ENCODE peak calls at places on chromosomes 11 and 22, in nine cellular contexts. One of them, this sample, is unnamed.
A peak's percentile ranks its signal among the peaks of the same experiment; 100 is the strongest.

GRCh38 chr22:39243443-39244072 is 1.2 kb downstream of the PDGFB start:
- DNase-seq in BJ: no peak
- DNase-seq in pancreas: peak; percentile 78
- DNase-seq in sigmoid colon: no peak
- DNase-seq in transverse colon: no peak
- DNase-seq in PC-9: peak; percentile 49
- DNase-seq in fibroblast of the aortic adventitia: no peak
- DNase-seq in adrenal gland: no peak
- DNase-seq in tibial nerve: no peak
- DNase-seq in this sample: no peak

GRCh38 chr11:114379394-114380069 is 20.8 kb downstream of the C11orf71 start:
- DNase-seq in BJ: no peak
- DNase-seq in pancreas: no peak
- DNase-seq in sigmoid colon: no peak
- DNase-seq in transverse colon: no peak
- DNase-seq in PC-9: no peak
- DNase-seq in fibroblast of the aortic adventitia: no peak
- DNase-seq in adrenal gland: no peak
- DNase-seq in tibial nerve: no peak
- DNase-seq in this sample: no peak

GRCh38 chr22:24440718-24441405 is 13.5 kb downstream of the ADORA2A start:
- DNase-seq in BJ: no peak
- DNase-seq in pancreas: no peak
- DNase-seq in sigmoid colon: no peak
- DNase-seq in transverse colon: no peak
- DNase-seq in PC-9: no peak
- DNase-seq in fibroblast of the aortic adventitia: no peak
- DNase-seq in adrenal gland: no peak
- DNase-seq in tibial nerve: no peak
- DNase-seq in this sample: no peak

GRCh38 chr11:3671334-3672254 is at the start of gene CHRNA10:
- DNase-seq in BJ: no peak
- DNase-seq in pancreas: no peak
- DNase-seq in sigmoid colon: no peak
- DNase-seq in transverse colon: no peak
- DNase-seq in PC-9: no peak
- DNase-seq in fibroblast of the aortic adventitia: no peak
- DNase-seq in adrenal gland: no peak
- DNase-seq in tibial nerve: no peak
- DNase-seq in this sample: no peak

GRCh38 chr11:10587995-10588394 is 19.5 kb upstream of the LYVE1 start:
- DNase-seq in BJ: no peak
- DNase-seq in pancreas: no peak
- DNase-seq in sigmoid colon: no peak
- DNase-seq in transverse colon: no peak
- DNase-seq in PC-9: no peak
- DNase-seq in fibroblast of the aortic adventitia: no peak
- DNase-seq in adrenal gland: no peak
- DNase-seq in tibial nerve: no peak
- DNase-seq in this sample: no peak

GRCh38 chr11:41245184-41245583 is 214.3 kb downstream of the LRRC4C start:
- DNase-seq in BJ: no peak
- DNase-seq in pancreas: peak; percentile 43
- DNase-seq in sigmoid colon: peak; percentile 62
- DNase-seq in transverse colon: no peak
- DNase-seq in PC-9: no peak
- DNase-seq in fibroblast of the aortic adventitia: no peak
- DNase-seq in adrenal gland: no peak
- DNase-seq in tibial nerve: no peak
- DNase-seq in this sample: no peak

GRCh38 chr11:37699644-37700043 is 1101.6 kb upstream of the RAG2 start:
- DNase-seq in BJ: no peak
- DNase-seq in pancreas: no peak
- DNase-seq in sigmoid colon: no peak
- DNase-seq in transverse colon: no peak
- DNase-seq in PC-9: no peak
- DNase-seq in fibroblast of the aortic adventitia: no peak
- DNase-seq in adrenal gland: no peak
- DNase-seq in tibial nerve: no peak
- DNase-seq in this sample: no peak

GRCh38 chr22:23380230-23380573 is 199.9 kb downstream of the IGLL1 start:
- DNase-seq in BJ: no peak
- DNase-seq in pancreas: no peak
- DNase-seq in sigmoid colon: no peak
- DNase-seq in transverse colon: no peak
- DNase-seq in PC-9: no peak
- DNase-seq in fibroblast of the aortic adventitia: no peak
- DNase-seq in adrenal gland: no peak
- DNase-seq in tibial nerve: no peak
- DNase-seq in this sample: no peak

GRCh38 chr22:24926849-24927579 is 19.5 kb downstream of the LHFPL7 start:
- DNase-seq in BJ: no peak
- DNase-seq in pancreas: no peak
- DNase-seq in sigmoid colon: no peak
- DNase-seq in transverse colon: no peak
- DNase-seq in PC-9: no peak
- DNase-seq in fibroblast of the aortic adventitia: peak; percentile 36
- DNase-seq in adrenal gland: no peak
- DNase-seq in tibial nerve: no peak
- DNase-seq in this sample: peak; percentile 71

GRCh38 chr11:73187854-73188253 is 30.2 kb upstream of the P2RY2 start:
- DNase-seq in BJ: no peak
- DNase-seq in pancreas: no peak
- DNase-seq in sigmoid colon: no peak
- DNase-seq in transverse colon: no peak
- DNase-seq in PC-9: no peak
- DNase-seq in fibroblast of the aortic adventitia: no peak
- DNase-seq in adrenal gland: no peak
- DNase-seq in tibial nerve: no peak
- DNase-seq in this sample: no peak

GRCh38 chr11:130448416-130449068 is at the start of gene ADAMTS15:
- DNase-seq in BJ: no peak
- DNase-seq in pancreas: peak; percentile 80
- DNase-seq in sigmoid colon: peak; percentile 91
- DNase-seq in transverse colon: peak; percentile 75
- DNase-seq in PC-9: peak; percentile 82
- DNase-seq in fibroblast of the aortic adventitia: peak; percentile 90
- DNase-seq in adrenal gland: peak; percentile 80
- DNase-seq in tibial nerve: peak; percentile 66
- DNase-seq in this sample: peak; percentile 93

GRCh38 chr11:16763746-16764145 is 25.3 kb downstream of the C11orf58 start:
- DNase-seq in BJ: no peak
- DNase-seq in pancreas: no peak
- DNase-seq in sigmoid colon: no peak
- DNase-seq in transverse colon: no peak
- DNase-seq in PC-9: no peak
- DNase-seq in fibroblast of the aortic adventitia: no peak
- DNase-seq in adrenal gland: no peak
- DNase-seq in tibial nerve: no peak
- DNase-seq in this sample: no peak

GRCh38 chr11:95499516-95500135 is 268.6 kb upstream of the SESN3 start:
- DNase-seq in BJ: no peak
- DNase-seq in pancreas: no peak
- DNase-seq in sigmoid colon: no peak
- DNase-seq in transverse colon: no peak
- DNase-seq in PC-9: no peak
- DNase-seq in fibroblast of the aortic adventitia: peak; percentile 35
- DNase-seq in adrenal gland: no peak
- DNase-seq in tibial nerve: no peak
- DNase-seq in this sample: no peak

GRCh38 chr22:36760716-36761115 is 15.2 kb downstream of the IFT27 start:
- DNase-seq in BJ: no peak
- DNase-seq in pancreas: no peak
- DNase-seq in sigmoid colon: peak; percentile 64
- DNase-seq in transverse colon: no peak
- DNase-seq in PC-9: no peak
- DNase-seq in fibroblast of the aortic adventitia: no peak
- DNase-seq in adrenal gland: peak; percentile 1
- DNase-seq in tibial nerve: no peak
- DNase-seq in this sample: no peak

DNA sequence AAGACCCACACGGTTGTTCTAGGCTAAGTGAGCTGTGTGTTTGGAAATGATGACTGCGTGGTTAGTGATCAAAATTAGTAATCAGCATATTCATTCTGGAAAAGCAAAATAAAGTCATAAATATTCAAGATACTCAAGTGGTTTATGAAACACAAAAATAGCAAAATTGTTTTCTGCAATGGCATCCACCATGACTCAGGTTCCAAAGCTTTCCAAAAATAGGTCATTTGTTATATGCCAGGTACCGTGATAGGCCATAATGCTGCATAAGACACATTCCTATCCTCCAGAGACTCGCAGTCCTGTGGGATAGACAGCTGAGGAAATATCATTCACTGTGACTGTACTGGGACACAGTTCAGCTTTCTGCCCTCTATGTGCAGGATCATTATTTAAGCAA is 2.4 kb upstream of the ATL3 start:
- DNase-seq in BJ: no peak
- DNase-seq in pancreas: no peak
- DNase-seq in sigmoid colon: no peak
- DNase-seq in transverse colon: no peak
- DNase-seq in PC-9: no peak
- DNase-seq in fibroblast of the aortic adventitia: no peak
- DNase-seq in adrenal gland: no peak
- DNase-seq in tibial nerve: no peak
- DNase-seq in this sample: no peak
- TF ChIP-seq CTCF in BJ: no peak
- TF ChIP-seq CTCF in pancreas: no peak
- TF ChIP-seq CTCF in sigmoid colon: no peak
- TF ChIP-seq CTCF in transverse colon: no peak
- TF ChIP-seq CTCF in PC-9: no peak
- TF ChIP-seq CTCF in fibroblast of the aortic adventitia: no peak
- TF ChIP-seq CTCF in adrenal gland: no peak
- TF ChIP-seq CTCF in tibial nerve: no peak
- TF ChIP-seq CTCF in this sample: no peak

DNA sequence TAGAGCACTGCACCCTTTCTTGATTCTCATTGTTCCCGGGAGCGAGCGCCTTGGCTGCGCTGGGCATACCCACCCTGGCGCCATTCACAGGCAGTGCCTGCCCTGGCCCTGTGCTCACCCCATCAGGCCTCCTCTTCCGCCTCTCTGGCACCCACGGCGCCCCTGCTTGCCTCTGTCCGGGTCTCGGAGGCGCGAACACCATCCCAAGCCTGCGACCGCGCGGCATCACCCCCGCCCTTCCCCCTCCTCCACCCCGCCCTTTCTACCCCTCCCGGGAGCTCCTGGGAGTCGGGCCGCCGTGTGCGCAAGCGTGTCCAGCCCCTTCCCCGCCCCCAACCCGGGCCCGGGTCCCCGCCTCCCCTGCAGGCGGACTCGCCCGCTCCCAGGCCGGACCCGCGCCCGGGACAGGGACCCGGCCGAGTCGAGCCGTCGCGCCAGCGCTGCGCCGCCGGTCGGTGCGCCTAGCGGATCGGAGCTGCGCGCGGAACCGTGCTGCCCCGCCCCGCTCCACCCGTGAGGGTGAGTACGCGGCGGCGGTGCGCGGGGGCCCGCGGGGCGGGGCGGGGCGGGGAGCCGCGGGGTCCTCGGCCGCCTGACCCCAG is at the start of gene ST3GAL4:
- DNase-seq in BJ: no peak
- DNase-seq in pancreas: peak; percentile 89
- DNase-seq in sigmoid colon: peak; percentile 90
- DNase-seq in transverse colon: peak; percentile 72
- DNase-seq in PC-9: peak; percentile 83
- DNase-seq in fibroblast of the aortic adventitia: peak; percentile 56
- DNase-seq in adrenal gland: peak; percentile 92
- DNase-seq in tibial nerve: peak; percentile 66
- DNase-seq in this sample: peak; percentile 68
- H3K4me3 ChIP-seq in BJ: peak within 1 kb of the TSS; percentile 79
- H3K4me3 ChIP-seq in pancreas: peak within 1 kb of the TSS; percentile 46
- H3K4me3 ChIP-seq in sigmoid colon: peak within 1 kb of the TSS; percentile 74
- H3K4me3 ChIP-seq in transverse colon: peak within 1 kb of the TSS; percentile 67
- H3K4me3 ChIP-seq in PC-9: peak within 1 kb of the TSS; percentile 94
- H3K4me3 ChIP-seq in fibroblast of the aortic adventitia: peak within 1 kb of the TSS; percentile 86
- H3K4me3 ChIP-seq in adrenal gland: peak within 1 kb of the TSS; percentile 70
- H3K4me3 ChIP-seq in tibial nerve: peak within 1 kb of the TSS; percentile 62
- H3K4me3 ChIP-seq in this sample: peak within 1 kb of the TSS; percentile 80

DNA sequence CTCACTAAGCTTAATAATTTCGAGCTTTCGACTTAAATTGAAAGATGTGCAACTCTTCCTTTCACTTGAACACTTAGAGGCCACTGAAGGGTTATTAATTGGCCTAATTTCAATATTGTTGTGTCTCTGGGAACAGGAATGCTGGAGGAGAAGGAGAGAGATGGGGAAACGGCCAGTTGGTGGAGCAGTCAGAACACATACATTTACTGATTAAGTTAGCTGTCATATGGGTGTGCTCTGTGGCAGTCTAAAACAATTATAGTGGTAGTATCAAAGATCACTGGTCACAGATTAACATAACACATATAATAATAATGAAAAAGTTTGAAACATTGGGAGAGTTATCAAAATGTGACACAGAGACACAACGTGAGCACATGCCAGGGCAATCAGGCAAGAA is 106.1 kb downstream of the LRRC32 start:
- DNase-seq in BJ: no peak
- DNase-seq in pancreas: no peak
- DNase-seq in sigmoid colon: no peak
- DNase-seq in transverse colon: no peak
- DNase-seq in PC-9: no peak
- DNase-seq in fibroblast of the aortic adventitia: no peak
- DNase-seq in adrenal gland: no peak
- DNase-seq in tibial nerve: no peak
- DNase-seq in this sample: no peak
- TF ChIP-seq CTCF in BJ: no peak
- TF ChIP-seq CTCF in pancreas: no peak
- TF ChIP-seq CTCF in sigmoid colon: no peak
- TF ChIP-seq CTCF in transverse colon: no peak
- TF ChIP-seq CTCF in PC-9: no peak
- TF ChIP-seq CTCF in fibroblast of the aortic adventitia: no peak
- TF ChIP-seq CTCF in adrenal gland: no peak
- TF ChIP-seq CTCF in tibial nerve: no peak
- TF ChIP-seq CTCF in this sample: no peak

DNA sequence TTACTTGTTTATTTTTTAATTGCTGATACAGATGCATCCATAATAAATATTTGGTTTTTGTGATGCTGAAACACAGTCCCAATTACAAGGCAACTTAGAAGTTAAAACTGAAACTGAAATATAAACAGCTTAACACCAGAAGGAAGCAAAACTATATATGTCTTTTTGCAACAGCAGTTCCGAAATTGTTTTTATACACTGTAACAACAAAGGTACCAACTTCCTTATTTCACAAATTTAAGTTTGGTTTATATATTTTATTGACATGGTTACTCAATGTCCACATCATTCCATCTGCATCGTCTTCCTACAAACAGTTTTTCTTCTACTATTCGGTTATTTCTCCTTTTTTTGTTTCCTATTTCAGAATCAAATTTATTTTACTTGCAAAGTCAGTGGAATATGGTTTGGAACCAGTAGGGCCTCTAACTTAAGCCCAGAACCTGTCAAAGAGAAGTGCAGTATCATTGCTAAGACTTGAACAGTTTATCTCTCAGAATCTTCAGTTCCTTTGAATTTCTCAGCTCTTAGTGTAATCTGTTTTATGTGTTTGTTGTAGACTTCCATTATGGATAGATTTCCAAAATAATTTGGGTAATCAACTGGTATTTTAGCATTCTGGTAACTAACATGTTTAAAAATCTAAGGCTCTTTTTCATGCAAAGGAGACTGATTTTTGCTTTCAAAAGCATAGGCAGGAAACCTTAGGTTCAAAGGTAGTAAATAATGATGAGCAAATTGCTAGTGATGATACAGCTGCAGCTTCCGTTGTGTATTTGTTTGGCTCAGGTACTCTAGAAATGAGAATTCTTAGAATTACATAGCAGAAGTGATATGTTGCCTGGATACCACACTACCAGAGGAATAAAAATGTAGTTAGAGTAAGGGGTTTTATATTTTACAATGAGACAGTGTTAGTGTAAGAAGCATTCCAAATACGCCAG is 8.2 kb upstream of the HSPA8 start:
- DNase-seq in BJ: no peak
- DNase-seq in pancreas: no peak
- DNase-seq in sigmoid colon: no peak
- DNase-seq in transverse colon: no peak
- DNase-seq in PC-9: no peak
- DNase-seq in fibroblast of the aortic adventitia: peak; percentile 42
- DNase-seq in adrenal gland: no peak
- DNase-seq in tibial nerve: no peak
- DNase-seq in this sample: no peak
- H3K4me3 ChIP-seq in BJ: no peak overlapping the region
- H3K4me3 ChIP-seq in pancreas: no peak overlapping the region
- H3K4me3 ChIP-seq in sigmoid colon: no peak overlapping the region
- H3K4me3 ChIP-seq in transverse colon: peak overlapping the region; percentile 25
- H3K4me3 ChIP-seq in PC-9: no peak overlapping the region
- H3K4me3 ChIP-seq in fibroblast of the aortic adventitia: peak overlapping the region; percentile 5
- H3K4me3 ChIP-seq in adrenal gland: peak overlapping the region; percentile 39
- H3K4me3 ChIP-seq in tibial nerve: peak overlapping the region; percentile 27
- H3K4me3 ChIP-seq in this sample: no peak overlapping the region

This sample was measured in astrocyte of the spinal cord.